ENCODE peak calls at places on chromosomes 12 and 14, in five cellular contexts. One of them, this sample, is unnamed.

GRCh38 chr12:74747305-74747704 is 209.7 kb downstream of the ATXN7L3B start:
- DNase-seq in lung microvascular endothelial cell: no peak
- DNase-seq in GM12865: no peak
- DNase-seq in AG09319: no peak
- DNase-seq in GM04504: no peak
- DNase-seq in this sample: no peak

GRCh38 chr14:31933716-31934115 is 143.4 kb upstream of the ARHGAP5 start:
- DNase-seq in lung microvascular endothelial cell: peak
- DNase-seq in GM12865: no peak
- DNase-seq in AG09319: no peak
- DNase-seq in GM04504: no peak
- DNase-seq in this sample: peak

GRCh38 chr12:43749016-43749415 is 9.6 kb downstream of the PUS7L start:
- DNase-seq in lung microvascular endothelial cell: no peak
- DNase-seq in GM12865: no peak
- DNase-seq in AG09319: no peak
- DNase-seq in GM04504: no peak
- DNase-seq in this sample: no peak

GRCh38 chr12:52952082-52952801 is 3.3 kb downstream of the KRT18 start:
- DNase-seq in lung microvascular endothelial cell: no peak
- DNase-seq in GM12865: no peak
- DNase-seq in AG09319: no peak
- DNase-seq in GM04504: no peak
- DNase-seq in this sample: no peak

GRCh38 chr14:25007832-25008231 is 42.1 kb downstream of the STXBP6 start:
- DNase-seq in lung microvascular endothelial cell: peak
- DNase-seq in GM12865: no peak
- DNase-seq in AG09319: no peak
- DNase-seq in GM04504: no peak
- DNase-seq in this sample: no peak

GRCh38 chr12:114131824-114132223 is 165.7 kb upstream of the RBM19 start:
- DNase-seq in lung microvascular endothelial cell: no peak
- DNase-seq in GM12865: no peak
- DNase-seq in AG09319: no peak
- DNase-seq in GM04504: no peak
- DNase-seq in this sample: no peak

GRCh38 chr12:96516472-96517417 is 27.4 kb downstream of the CFAP54 start:
- DNase-seq in lung microvascular endothelial cell: peak
- DNase-seq in GM12865: peak
- DNase-seq in AG09319: peak
- DNase-seq in GM04504: no peak
- DNase-seq in this sample: peak

GRCh38 chr14:50542941-50543418 is 10.6 kb upstream of the MAP4K5 start:
- DNase-seq in lung microvascular endothelial cell: peak
- DNase-seq in GM12865: peak
- DNase-seq in AG09319: no peak
- DNase-seq in GM04504: no peak
- DNase-seq in this sample: peak

GRCh38 chr14:58898655-58899316 is 261.0 kb downstream of the DACT1 start:
- DNase-seq in lung microvascular endothelial cell: no peak
- DNase-seq in GM12865: no peak
- DNase-seq in AG09319: peak
- DNase-seq in GM04504: peak
- DNase-seq in this sample: no peak

GRCh38 chr14:61452452-61452851 is 131.1 kb downstream of the PRKCH start:
- DNase-seq in lung microvascular endothelial cell: no peak
- DNase-seq in GM12865: peak
- DNase-seq in AG09319: no peak
- DNase-seq in GM04504: no peak
- DNase-seq in this sample: no peak

GRCh38 chr12:34387711-34388635 is 365.7 kb downstream of the ALG10 start:
- DNase-seq in lung microvascular endothelial cell: no peak
- DNase-seq in GM12865: no peak
- DNase-seq in AG09319: no peak
- DNase-seq in GM04504: no peak
- DNase-seq in this sample: no peak

GRCh38 chr12:95390192-95390591 is 83.8 kb upstream of the METAP2 start:
- DNase-seq in lung microvascular endothelial cell: no peak
- DNase-seq in GM12865: peak
- DNase-seq in AG09319: no peak
- DNase-seq in GM04504: no peak
- DNase-seq in this sample: no peak

GRCh38 chr12:63668028-63668799 is at the start of gene DPY19L2:
- DNase-seq in lung microvascular endothelial cell: peak
- DNase-seq in GM12865: peak
- DNase-seq in AG09319: peak
- DNase-seq in GM04504: peak
- DNase-seq in this sample: peak

GRCh38 chr12:54175130-54175963 is 13.4 kb downstream of the SMUG1 start:
- DNase-seq in lung microvascular endothelial cell: no peak
- DNase-seq in GM12865: peak
- DNase-seq in AG09319: no peak
- DNase-seq in GM04504: no peak
- DNase-seq in this sample: peak

GRCh38 chr12:46373303-46374182 is 970 bp upstream of the SLC38A2 start:
- DNase-seq in lung microvascular endothelial cell: peak
- DNase-seq in GM12865: peak
- DNase-seq in AG09319: no peak
- DNase-seq in GM04504: no peak
- DNase-seq in this sample: no peak

GRCh38 chr14:104883681-104884361 is 18.8 kb downstream of the CEP170B start:
- DNase-seq in lung microvascular endothelial cell: no peak
- DNase-seq in GM12865: no peak
- DNase-seq in AG09319: no peak
- DNase-seq in GM04504: no peak
- DNase-seq in this sample: no peak

GRCh38 chr12:91138337-91138905 is 27.1 kb upstream of the LUM start:
- DNase-seq in lung microvascular endothelial cell: no peak
- DNase-seq in GM12865: no peak
- DNase-seq in AG09319: no peak
- DNase-seq in GM04504: no peak
- DNase-seq in this sample: no peak

GRCh38 chr12:68665016-68665569 is 21.7 kb upstream of the NUP107 start:
- DNase-seq in lung microvascular endothelial cell: peak
- DNase-seq in GM12865: no peak
- DNase-seq in AG09319: no peak
- DNase-seq in GM04504: no peak
- DNase-seq in this sample: no peak

GRCh38 chr12:88578821-88579518 is 1.3 kb downstream of the KITLG start:
- DNase-seq in lung microvascular endothelial cell: no peak
- DNase-seq in GM12865: no peak
- DNase-seq in AG09319: no peak
- DNase-seq in GM04504: no peak
- DNase-seq in this sample: no peak

GRCh38 chr12:52645120-52645761 is 6.8 kb downstream of the KRT2 start:
- DNase-seq in lung microvascular endothelial cell: no peak
- DNase-seq in GM12865: no peak
- DNase-seq in AG09319: no peak
- DNase-seq in GM04504: no peak
- DNase-seq in this sample: no peak

GRCh38 chr12:48420031-48420775 is 52.2 kb upstream of the ANP32D start:
- DNase-seq in lung microvascular endothelial cell: no peak
- DNase-seq in GM12865: no peak
- DNase-seq in AG09319: no peak
- DNase-seq in GM04504: no peak
- DNase-seq in this sample: no peak

GRCh38 chr12:104999347-104999685 is 13.2 kb downstream of the NOPCHAP1 start:
- DNase-seq in lung microvascular endothelial cell: no peak
- DNase-seq in GM12865: no peak
- DNase-seq in AG09319: no peak
- DNase-seq in GM04504: no peak
- DNase-seq in this sample: no peak

GRCh38 chr14:102317564-102318248 is 1.8 kb upstream of the ZNF839 start:
- DNase-seq in lung microvascular endothelial cell: peak
- DNase-seq in GM12865: peak
- DNase-seq in AG09319: no peak
- DNase-seq in GM04504: no peak
- DNase-seq in this sample: no peak

GRCh38 chr14:55782166-55782565 is 202.2 kb downstream of the KTN1 start:
- DNase-seq in lung microvascular endothelial cell: no peak
- DNase-seq in GM12865: no peak
- DNase-seq in AG09319: no peak
- DNase-seq in GM04504: no peak
- DNase-seq in this sample: no peak

GRCh38 chr14:91398707-91399106 is 18.9 kb downstream of the CCDC88C start:
- DNase-seq in lung microvascular endothelial cell: no peak
- DNase-seq in GM12865: peak
- DNase-seq in AG09319: no peak
- DNase-seq in GM04504: no peak
- DNase-seq in this sample: no peak

GRCh38 chr12:27303139-27304111 is 29.2 kb upstream of the BMAL2 start:
- DNase-seq in lung microvascular endothelial cell: no peak
- DNase-seq in GM12865: no peak
- DNase-seq in AG09319: no peak
- DNase-seq in GM04504: no peak
- DNase-seq in this sample: peak

GRCh38 chr14:85619866-85620265 is 89.9 kb downstream of the FLRT2 start:
- DNase-seq in lung microvascular endothelial cell: no peak
- DNase-seq in GM12865: no peak
- DNase-seq in AG09319: no peak
- DNase-seq in GM04504: no peak
- DNase-seq in this sample: no peak

GRCh38 chr12:25308761-25309160 is 58.0 kb upstream of the KRAS start:
- DNase-seq in lung microvascular endothelial cell: no peak
- DNase-seq in GM12865: no peak
- DNase-seq in AG09319: no peak
- DNase-seq in GM04504: no peak
- DNase-seq in this sample: no peak

GRCh38 chr14:52227559-52228222 is 39.8 kb upstream of the PTGDR start:
- DNase-seq in lung microvascular endothelial cell: no peak
- DNase-seq in GM12865: no peak
- DNase-seq in AG09319: no peak
- DNase-seq in GM04504: no peak
- DNase-seq in this sample: no peak